ENCODE peak calls at places on chromosomes 3 and 15, in six cellular contexts. One of them, this sample, is unnamed.

GRCh38 chr3:172622916-172623700 is 87.8 kb downstream of the NCEH1 start:
- DNase-seq in stimulated activated CD4-positive, alpha-beta T cell treated with anti-CD3 and anti-CD28 coated beads, Interleukin-2, amount 100 ng/mL, for 24 hours: peak; percentile 44
- DNase-seq in CD8-positive, alpha-beta T cell: peak; percentile 28
- DNase-seq in A172: peak; percentile 52
- DNase-seq in pancreas: no peak
- DNase-seq in cerebellar cortex: peak; percentile 27
- DNase-seq in this sample: peak; percentile 27

GRCh38 chr3:72960812-72961518 is 35.6 kb upstream of the PPP4R2 start:
- DNase-seq in CD8-positive, alpha-beta T cell: no peak
- DNase-seq in pancreas: no peak
- DNase-seq in stimulated activated CD4-positive, alpha-beta T cell treated with anti-CD3 and anti-CD28 coated beads, Interleukin-2, amount 100 ng/mL, for 24 hours: no peak
- DNase-seq in cerebellar cortex: no peak
- DNase-seq in A172: no peak
- DNase-seq in this sample: peak; percentile 29

GRCh38 chr3:195172285-195172684 is 98.7 kb downstream of the XXYLT1 start:
- DNase-seq in pancreas: no peak
- DNase-seq in stimulated activated CD4-positive, alpha-beta T cell treated with anti-CD3 and anti-CD28 coated beads, Interleukin-2, amount 100 ng/mL, for 24 hours: no peak
- DNase-seq in cerebellar cortex: no peak
- DNase-seq in CD8-positive, alpha-beta T cell: no peak
- DNase-seq in A172: peak; percentile 66
- DNase-seq in this sample: no peak

GRCh38 chr3:33883538-33884203 is 85.2 kb downstream of the PDCD6IP start:
- DNase-seq in cerebellar cortex: peak; percentile 83
- DNase-seq in pancreas: no peak
- DNase-seq in CD8-positive, alpha-beta T cell: no peak
- DNase-seq in stimulated activated CD4-positive, alpha-beta T cell treated with anti-CD3 and anti-CD28 coated beads, Interleukin-2, amount 100 ng/mL, for 24 hours: no peak
- DNase-seq in A172: peak; percentile 46
- DNase-seq in this sample: no peak

GRCh38 chr15:36108539-36108938 is 470.9 kb upstream of the CDIN1 start:
- DNase-seq in cerebellar cortex: peak; percentile 52
- DNase-seq in pancreas: no peak
- DNase-seq in CD8-positive, alpha-beta T cell: no peak
- DNase-seq in stimulated activated CD4-positive, alpha-beta T cell treated with anti-CD3 and anti-CD28 coated beads, Interleukin-2, amount 100 ng/mL, for 24 hours: no peak
- DNase-seq in A172: no peak
- DNase-seq in this sample: no peak

GRCh38 chr15:56869573-56869972 is 48.9 kb upstream of the TCF12 start:
- DNase-seq in stimulated activated CD4-positive, alpha-beta T cell treated with anti-CD3 and anti-CD28 coated beads, Interleukin-2, amount 100 ng/mL, for 24 hours: peak; percentile 60
- DNase-seq in cerebellar cortex: peak; percentile 26
- DNase-seq in A172: peak; percentile 21
- DNase-seq in pancreas: no peak
- DNase-seq in CD8-positive, alpha-beta T cell: no peak
- DNase-seq in this sample: peak; percentile 19

GRCh38 chr3:188362405-188362831 is 208.5 kb downstream of the LPP start:
- DNase-seq in CD8-positive, alpha-beta T cell: peak; percentile 44
- DNase-seq in stimulated activated CD4-positive, alpha-beta T cell treated with anti-CD3 and anti-CD28 coated beads, Interleukin-2, amount 100 ng/mL, for 24 hours: no peak
- DNase-seq in A172: peak; percentile 93
- DNase-seq in pancreas: no peak
- DNase-seq in cerebellar cortex: no peak
- DNase-seq in this sample: no peak

GRCh38 chr3:143001034-143001368 is 369 bp upstream of the U2SURP start:
- DNase-seq in CD8-positive, alpha-beta T cell: no peak
- DNase-seq in cerebellar cortex: no peak
- DNase-seq in stimulated activated CD4-positive, alpha-beta T cell treated with anti-CD3 and anti-CD28 coated beads, Interleukin-2, amount 100 ng/mL, for 24 hours: peak; percentile 55
- DNase-seq in A172: no peak
- DNase-seq in pancreas: peak; percentile 69
- DNase-seq in this sample: no peak

GRCh38 chr15:100495861-100496260 is 32.9 kb downstream of the CERS3 start:
- DNase-seq in A172: no peak
- DNase-seq in stimulated activated CD4-positive, alpha-beta T cell treated with anti-CD3 and anti-CD28 coated beads, Interleukin-2, amount 100 ng/mL, for 24 hours: no peak
- DNase-seq in cerebellar cortex: no peak
- DNase-seq in CD8-positive, alpha-beta T cell: no peak
- DNase-seq in pancreas: no peak
- DNase-seq in this sample: no peak

GRCh38 chr3:188940213-188940914 is 231.4 kb upstream of the TPRG1 start:
- DNase-seq in A172: no peak
- DNase-seq in cerebellar cortex: no peak
- DNase-seq in CD8-positive, alpha-beta T cell: no peak
- DNase-seq in stimulated activated CD4-positive, alpha-beta T cell treated with anti-CD3 and anti-CD28 coated beads, Interleukin-2, amount 100 ng/mL, for 24 hours: no peak
- DNase-seq in pancreas: no peak
- DNase-seq in this sample: no peak

GRCh38 chr15:52019394-52020252 is 604 bp downstream of the MAPK6 start:
- DNase-seq in A172: peak; percentile 74
- DNase-seq in pancreas: peak; percentile 92
- DNase-seq in CD8-positive, alpha-beta T cell: peak; percentile 52
- DNase-seq in stimulated activated CD4-positive, alpha-beta T cell treated with anti-CD3 and anti-CD28 coated beads, Interleukin-2, amount 100 ng/mL, for 24 hours: peak; percentile 71
- DNase-seq in cerebellar cortex: peak; percentile 65
- DNase-seq in this sample: peak; percentile 75

GRCh38 chr15:28107111-28107893 is 8.2 kb upstream of the OCA2 start:
- DNase-seq in cerebellar cortex: no peak
- DNase-seq in A172: no peak
- DNase-seq in stimulated activated CD4-positive, alpha-beta T cell treated with anti-CD3 and anti-CD28 coated beads, Interleukin-2, amount 100 ng/mL, for 24 hours: peak; percentile 21
- DNase-seq in pancreas: no peak
- DNase-seq in CD8-positive, alpha-beta T cell: no peak
- DNase-seq in this sample: no peak

GRCh38 chr3:155675094-155675493 is 69.8 kb downstream of the PLCH1 start:
- DNase-seq in pancreas: no peak
- DNase-seq in stimulated activated CD4-positive, alpha-beta T cell treated with anti-CD3 and anti-CD28 coated beads, Interleukin-2, amount 100 ng/mL, for 24 hours: no peak
- DNase-seq in cerebellar cortex: no peak
- DNase-seq in CD8-positive, alpha-beta T cell: no peak
- DNase-seq in A172: no peak
- DNase-seq in this sample: no peak

GRCh38 chr3:184277366-184277765 is 1.5 kb downstream of the ECE2 start:
- DNase-seq in cerebellar cortex: no peak
- DNase-seq in CD8-positive, alpha-beta T cell: no peak
- DNase-seq in A172: no peak
- DNase-seq in stimulated activated CD4-positive, alpha-beta T cell treated with anti-CD3 and anti-CD28 coated beads, Interleukin-2, amount 100 ng/mL, for 24 hours: no peak
- DNase-seq in pancreas: no peak
- DNase-seq in this sample: no peak

GRCh38 chr3:65855370-65856100 is 183.2 kb downstream of the MAGI1 start:
- DNase-seq in pancreas: no peak
- DNase-seq in CD8-positive, alpha-beta T cell: no peak
- DNase-seq in stimulated activated CD4-positive, alpha-beta T cell treated with anti-CD3 and anti-CD28 coated beads, Interleukin-2, amount 100 ng/mL, for 24 hours: no peak
- DNase-seq in cerebellar cortex: no peak
- DNase-seq in A172: no peak
- DNase-seq in this sample: no peak

GRCh38 chr3:172221550-172221949 is 182.2 kb downstream of the FNDC3B start:
- DNase-seq in stimulated activated CD4-positive, alpha-beta T cell treated with anti-CD3 and anti-CD28 coated beads, Interleukin-2, amount 100 ng/mL, for 24 hours: no peak
- DNase-seq in cerebellar cortex: no peak
- DNase-seq in pancreas: no peak
- DNase-seq in A172: peak; percentile 69
- DNase-seq in CD8-positive, alpha-beta T cell: no peak
- DNase-seq in this sample: no peak

GRCh38 chr3:101946906-101947305 is 97.6 kb downstream of the NFKBIZ start:
- DNase-seq in CD8-positive, alpha-beta T cell: no peak
- DNase-seq in pancreas: no peak
- DNase-seq in cerebellar cortex: no peak
- DNase-seq in A172: no peak
- DNase-seq in stimulated activated CD4-positive, alpha-beta T cell treated with anti-CD3 and anti-CD28 coated beads, Interleukin-2, amount 100 ng/mL, for 24 hours: no peak
- DNase-seq in this sample: no peak

GRCh38 chr15:38084289-38084688 is 149.8 kb downstream of the TMCO5A start:
- DNase-seq in A172: peak; percentile 38
- DNase-seq in CD8-positive, alpha-beta T cell: no peak
- DNase-seq in pancreas: no peak
- DNase-seq in stimulated activated CD4-positive, alpha-beta T cell treated with anti-CD3 and anti-CD28 coated beads, Interleukin-2, amount 100 ng/mL, for 24 hours: no peak
- DNase-seq in cerebellar cortex: no peak
- DNase-seq in this sample: no peak

This sample was measured in activated naive CD4-positive, alpha-beta T cell treated with Interleukin-2 at 50 U/mL for 16 hours.